ENCODE peak calls at places on chromosome X, in eight cellular contexts. One of them, this sample, is unnamed.
A peak's percentile ranks its signal among the peaks of the same experiment; 100 is the strongest.

GRCh38 chrX:7941390-7942042 is 14.3 kb upstream of the PNPLA4 start:
- DNase-seq in fibroblast of lung: peak; percentile 5
- DNase-seq in mesendoderm: peak; percentile 31
- DNase-seq in CD8-positive, alpha-beta memory T cell: no peak
- DNase-seq in CD8-positive, alpha-beta T cell: no peak
- DNase-seq in tibial artery: no peak
- DNase-seq in IMR-90: peak; percentile 7
- DNase-seq in upper lobe of right lung: no peak
- DNase-seq in this sample: no peak

GRCh38 chrX:130575831-130576404 is 174.1 kb downstream of the RBMX2 start:
- DNase-seq in IMR-90: peak; percentile 33
- DNase-seq in upper lobe of right lung: peak; percentile 48
- DNase-seq in tibial artery: peak; percentile 20
- DNase-seq in CD8-positive, alpha-beta T cell: no peak
- DNase-seq in fibroblast of lung: peak; percentile 54
- DNase-seq in CD8-positive, alpha-beta memory T cell: peak; percentile 1
- DNase-seq in mesendoderm: peak; percentile 40
- DNase-seq in this sample: no peak

GRCh38 chrX:33211356-33212254 is at the start of gene DMD:
- DNase-seq in CD8-positive, alpha-beta T cell: no peak
- DNase-seq in CD8-positive, alpha-beta memory T cell: no peak
- DNase-seq in mesendoderm: peak; percentile 55
- DNase-seq in IMR-90: peak; percentile 84
- DNase-seq in upper lobe of right lung: no peak
- DNase-seq in fibroblast of lung: peak; percentile 88
- DNase-seq in tibial artery: peak; percentile 48
- DNase-seq in this sample: no peak

GRCh38 chrX:121000589-121000988 is 15.0 kb upstream of the CT47A1 start:
- DNase-seq in CD8-positive, alpha-beta memory T cell: no peak
- DNase-seq in upper lobe of right lung: no peak
- DNase-seq in fibroblast of lung: no peak
- DNase-seq in CD8-positive, alpha-beta T cell: no peak
- DNase-seq in IMR-90: no peak
- DNase-seq in mesendoderm: peak; percentile 36
- DNase-seq in tibial artery: no peak
- DNase-seq in this sample: no peak

GRCh38 chrX:41796577-41796976 is 72.6 kb downstream of the GPR82 start:
- DNase-seq in CD8-positive, alpha-beta memory T cell: no peak
- DNase-seq in tibial artery: no peak
- DNase-seq in upper lobe of right lung: no peak
- DNase-seq in IMR-90: no peak
- DNase-seq in fibroblast of lung: no peak
- DNase-seq in CD8-positive, alpha-beta T cell: no peak
- DNase-seq in mesendoderm: no peak
- DNase-seq in this sample: no peak

GRCh38 chrX:68832516-68833447 is 4.0 kb downstream of the EFNB1 start:
- DNase-seq in upper lobe of right lung: no peak
- DNase-seq in IMR-90: no peak
- DNase-seq in fibroblast of lung: no peak
- DNase-seq in CD8-positive, alpha-beta T cell: no peak
- DNase-seq in tibial artery: no peak
- DNase-seq in CD8-positive, alpha-beta memory T cell: no peak
- DNase-seq in mesendoderm: no peak
- DNase-seq in this sample: no peak

GRCh38 chrX:151699746-151700145 is 4.5 kb downstream of the PRRG3 start:
- DNase-seq in tibial artery: no peak
- DNase-seq in IMR-90: no peak
- DNase-seq in CD8-positive, alpha-beta memory T cell: no peak
- DNase-seq in upper lobe of right lung: no peak
- DNase-seq in CD8-positive, alpha-beta T cell: no peak
- DNase-seq in mesendoderm: no peak
- DNase-seq in fibroblast of lung: no peak
- DNase-seq in this sample: no peak

GRCh38 chrX:20265221-20265725 is 1.4 kb downstream of the RPS6KA3 start:
- DNase-seq in fibroblast of lung: peak; percentile 71
- DNase-seq in CD8-positive, alpha-beta memory T cell: peak; percentile 41
- DNase-seq in upper lobe of right lung: peak; percentile 82
- DNase-seq in IMR-90: peak; percentile 89
- DNase-seq in mesendoderm: peak; percentile 73
- DNase-seq in tibial artery: peak; percentile 55
- DNase-seq in CD8-positive, alpha-beta T cell: peak; percentile 66
- DNase-seq in this sample: peak; percentile 32

GRCh38 chrX:72060196-72060974 is 71.3 kb downstream of the RTL5 start:
- DNase-seq in tibial artery: peak; percentile 42
- DNase-seq in CD8-positive, alpha-beta T cell: no peak
- DNase-seq in mesendoderm: peak; percentile 79
- DNase-seq in fibroblast of lung: no peak
- DNase-seq in IMR-90: peak; percentile 5
- DNase-seq in CD8-positive, alpha-beta memory T cell: no peak
- DNase-seq in upper lobe of right lung: no peak
- DNase-seq in this sample: no peak

GRCh38 chrX:107805179-107805578 is 20.5 kb upstream of the MID2 start:
- DNase-seq in IMR-90: no peak
- DNase-seq in mesendoderm: no peak
- DNase-seq in tibial artery: no peak
- DNase-seq in CD8-positive, alpha-beta memory T cell: no peak
- DNase-seq in fibroblast of lung: no peak
- DNase-seq in CD8-positive, alpha-beta T cell: no peak
- DNase-seq in upper lobe of right lung: no peak
- DNase-seq in this sample: no peak

GRCh38 chrX:69539437-69539836 is 35.3 kb downstream of the NALF2 start:
- DNase-seq in IMR-90: no peak
- DNase-seq in mesendoderm: no peak
- DNase-seq in CD8-positive, alpha-beta memory T cell: no peak
- DNase-seq in upper lobe of right lung: no peak
- DNase-seq in tibial artery: no peak
- DNase-seq in CD8-positive, alpha-beta T cell: no peak
- DNase-seq in fibroblast of lung: no peak
- DNase-seq in this sample: no peak

GRCh38 chrX:120604359-120604782 is 470 bp downstream of the MCTS1 start:
- DNase-seq in tibial artery: no peak
- DNase-seq in CD8-positive, alpha-beta memory T cell: peak; percentile 8
- DNase-seq in fibroblast of lung: peak; percentile 56
- DNase-seq in upper lobe of right lung: no peak
- DNase-seq in mesendoderm: peak; percentile 4
- DNase-seq in IMR-90: peak; percentile 33
- DNase-seq in CD8-positive, alpha-beta T cell: peak; percentile 57
- DNase-seq in this sample: no peak

GRCh38 chrX:26845051-26845450 is 618.1 kb downstream of the PPP4R3C start:
- DNase-seq in mesendoderm: no peak
- DNase-seq in tibial artery: no peak
- DNase-seq in IMR-90: no peak
- DNase-seq in fibroblast of lung: peak; percentile 84
- DNase-seq in upper lobe of right lung: no peak
- DNase-seq in CD8-positive, alpha-beta T cell: no peak
- DNase-seq in CD8-positive, alpha-beta memory T cell: no peak
- DNase-seq in this sample: no peak

GRCh38 chrX:115058276-115058675 is 40.9 kb upstream of the IL13RA2 start:
- DNase-seq in tibial artery: no peak
- DNase-seq in mesendoderm: no peak
- DNase-seq in upper lobe of right lung: no peak
- DNase-seq in fibroblast of lung: peak; percentile 92
- DNase-seq in CD8-positive, alpha-beta T cell: no peak
- DNase-seq in CD8-positive, alpha-beta memory T cell: no peak
- DNase-seq in IMR-90: peak; percentile 91
- DNase-seq in this sample: no peak

GRCh38 chrX:77528034-77528433 is 80.8 kb downstream of the FGF16 start:
- DNase-seq in mesendoderm: no peak
- DNase-seq in upper lobe of right lung: no peak
- DNase-seq in tibial artery: no peak
- DNase-seq in fibroblast of lung: no peak
- DNase-seq in IMR-90: no peak
- DNase-seq in CD8-positive, alpha-beta memory T cell: no peak
- DNase-seq in CD8-positive, alpha-beta T cell: no peak
- DNase-seq in this sample: no peak

GRCh38 chrX:54811301-54811885 is 3.8 kb downstream of the MAGED2 start:
- DNase-seq in upper lobe of right lung: no peak
- DNase-seq in tibial artery: no peak
- DNase-seq in fibroblast of lung: no peak
- DNase-seq in CD8-positive, alpha-beta memory T cell: no peak
- DNase-seq in CD8-positive, alpha-beta T cell: no peak
- DNase-seq in mesendoderm: no peak
- DNase-seq in IMR-90: no peak
- DNase-seq in this sample: no peak

GRCh38 chrX:48942895-48943294 is 14.5 kb downstream of the OTUD5 start:
- DNase-seq in mesendoderm: no peak
- DNase-seq in upper lobe of right lung: no peak
- DNase-seq in tibial artery: no peak
- DNase-seq in IMR-90: no peak
- DNase-seq in fibroblast of lung: no peak
- DNase-seq in CD8-positive, alpha-beta T cell: no peak
- DNase-seq in CD8-positive, alpha-beta memory T cell: no peak
- DNase-seq in this sample: no peak

GRCh38 chrX:15714529-15714928 is 23.5 kb upstream of the CA5B start:
- DNase-seq in CD8-positive, alpha-beta memory T cell: no peak
- DNase-seq in mesendoderm: no peak
- DNase-seq in upper lobe of right lung: no peak
- DNase-seq in tibial artery: peak; percentile 19
- DNase-seq in IMR-90: no peak
- DNase-seq in CD8-positive, alpha-beta T cell: no peak
- DNase-seq in fibroblast of lung: no peak
- DNase-seq in this sample: no peak

GRCh38 chrX:45358417-45358816 is 157.7 kb upstream of the DIPK2B start:
- DNase-seq in mesendoderm: no peak
- DNase-seq in CD8-positive, alpha-beta T cell: no peak
- DNase-seq in fibroblast of lung: no peak
- DNase-seq in tibial artery: no peak
- DNase-seq in upper lobe of right lung: no peak
- DNase-seq in CD8-positive, alpha-beta memory T cell: no peak
- DNase-seq in IMR-90: no peak
- DNase-seq in this sample: no peak

GRCh38 chrX:71846429-71846828 is 64.2 kb upstream of the NHSL2 start:
- DNase-seq in CD8-positive, alpha-beta T cell: no peak
- DNase-seq in fibroblast of lung: peak; percentile 37
- DNase-seq in CD8-positive, alpha-beta memory T cell: no peak
- DNase-seq in tibial artery: no peak
- DNase-seq in mesendoderm: peak; percentile 2
- DNase-seq in IMR-90: peak; percentile 73
- DNase-seq in upper lobe of right lung: no peak
- DNase-seq in this sample: no peak

GRCh38 chrX:33434256-33435092 is 223.1 kb upstream of the DMD start:
- DNase-seq in IMR-90: peak; percentile 37
- DNase-seq in mesendoderm: peak; percentile 76
- DNase-seq in CD8-positive, alpha-beta memory T cell: no peak
- DNase-seq in fibroblast of lung: peak; percentile 60
- DNase-seq in tibial artery: peak; percentile 25
- DNase-seq in upper lobe of right lung: no peak
- DNase-seq in CD8-positive, alpha-beta T cell: no peak
- DNase-seq in this sample: peak; percentile 16

GRCh38 chrX:38048886-38049285 is 42.5 kb downstream of the SYTL5 start:
- DNase-seq in tibial artery: no peak
- DNase-seq in CD8-positive, alpha-beta T cell: no peak
- DNase-seq in upper lobe of right lung: no peak
- DNase-seq in CD8-positive, alpha-beta memory T cell: no peak
- DNase-seq in IMR-90: no peak
- DNase-seq in mesendoderm: no peak
- DNase-seq in fibroblast of lung: no peak
- DNase-seq in this sample: no peak
- H3K27me3 ChIP-seq in tibial artery: no peaks in the 10 kb centered on the region
- H3K27me3 ChIP-seq in CD8-positive, alpha-beta T cell: no peaks in the 10 kb centered on the region
- H3K27me3 ChIP-seq in upper lobe of right lung: no peaks in the 10 kb centered on the region
- H3K27me3 ChIP-seq in CD8-positive, alpha-beta memory T cell: no peaks in the 10 kb centered on the region
- H3K27me3 ChIP-seq in IMR-90: no peaks in the 10 kb centered on the region
- H3K27me3 ChIP-seq in mesendoderm: no peaks in the 10 kb centered on the region
- H3K27me3 ChIP-seq in fibroblast of lung: no peaks in the 10 kb centered on the region
- H3K27me3 ChIP-seq in this sample: no peaks in the 10 kb centered on the region

GRCh38 chrX:135988245-135988644 is 3.0 kb downstream of the SLC9A6 start:
- DNase-seq in CD8-positive, alpha-beta memory T cell: no peak
- DNase-seq in IMR-90: no peak
- DNase-seq in mesendoderm: no peak
- DNase-seq in fibroblast of lung: no peak
- DNase-seq in upper lobe of right lung: no peak
- DNase-seq in tibial artery: no peak
- DNase-seq in CD8-positive, alpha-beta T cell: no peak
- DNase-seq in this sample: no peak

GRCh38 chrX:135985123-135985973 is at the start of gene SLC9A6:
- DNase-seq in mesendoderm: peak; percentile 69
- DNase-seq in IMR-90: peak; percentile 17
- DNase-seq in fibroblast of lung: peak; percentile 37
- DNase-seq in upper lobe of right lung: peak; percentile 90
- DNase-seq in CD8-positive, alpha-beta T cell: peak; percentile 69
- DNase-seq in tibial artery: peak; percentile 56
- DNase-seq in CD8-positive, alpha-beta memory T cell: peak; percentile 65
- DNase-seq in this sample: peak; percentile 55

GRCh38 chrX:135982860-135983259 is 2.4 kb upstream of the SLC9A6 start:
- DNase-seq in tibial artery: no peak
- DNase-seq in mesendoderm: peak; percentile 3
- DNase-seq in upper lobe of right lung: no peak
- DNase-seq in fibroblast of lung: no peak
- DNase-seq in IMR-90: peak; percentile 50
- DNase-seq in CD8-positive, alpha-beta memory T cell: no peak
- DNase-seq in CD8-positive, alpha-beta T cell: no peak
- DNase-seq in this sample: no peak

GRCh38 chrX:135984220-135984619 is 1.0 kb upstream of the SLC9A6 start:
- DNase-seq in CD8-positive, alpha-beta T cell: no peak
- DNase-seq in CD8-positive, alpha-beta memory T cell: no peak
- DNase-seq in upper lobe of right lung: no peak
- DNase-seq in tibial artery: no peak
- DNase-seq in IMR-90: no peak
- DNase-seq in fibroblast of lung: no peak
- DNase-seq in mesendoderm: no peak
- DNase-seq in this sample: no peak

DNA sequence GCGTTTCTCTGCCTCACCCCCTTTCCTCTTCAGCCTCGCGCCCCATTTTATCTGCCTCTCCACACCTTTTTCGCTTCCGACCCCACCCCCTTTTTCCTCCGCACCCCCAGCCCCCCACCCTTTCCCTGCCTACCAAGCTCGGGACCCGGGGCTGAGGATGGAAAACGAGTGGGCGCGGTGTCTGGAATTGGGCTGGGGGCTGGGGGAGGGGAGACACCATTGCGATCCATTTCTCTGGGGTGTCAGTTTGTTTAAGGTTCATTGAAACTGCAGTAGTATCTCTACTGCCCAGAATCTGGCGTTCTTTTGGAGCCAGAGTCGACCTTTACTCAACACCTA is 708 bp downstream of the SLC9A6 start:
- DNase-seq in IMR-90: no peak
- DNase-seq in CD8-positive, alpha-beta memory T cell: no peak
- DNase-seq in upper lobe of right lung: no peak
- DNase-seq in mesendoderm: no peak
- DNase-seq in fibroblast of lung: no peak
- DNase-seq in CD8-positive, alpha-beta T cell: no peak
- DNase-seq in tibial artery: no peak
- DNase-seq in this sample: no peak
- H3K27ac ChIP-seq in IMR-90: peak overlapping the region; percentile 11
- H3K27ac ChIP-seq in CD8-positive, alpha-beta memory T cell: peak overlapping the region; percentile 67
- H3K27ac ChIP-seq in upper lobe of right lung: peak overlapping the region; percentile 76
- H3K27ac ChIP-seq in mesendoderm: no peak overlapping the region
- H3K27ac ChIP-seq in fibroblast of lung: peak overlapping the region; percentile 68
- H3K27ac ChIP-seq in CD8-positive, alpha-beta T cell: peak overlapping the region; percentile 64
- H3K27ac ChIP-seq in tibial artery: peak overlapping the region; percentile 81
- H3K27ac ChIP-seq in this sample: peak overlapping the region; percentile 70

GRCh38 chrX:137568741-137569469 is 3.0 kb downstream of the ZIC3 start:
- DNase-seq in upper lobe of right lung: no peak
- DNase-seq in CD8-positive, alpha-beta T cell: no peak
- DNase-seq in mesendoderm: peak; percentile 43
- DNase-seq in tibial artery: no peak
- DNase-seq in CD8-positive, alpha-beta memory T cell: no peak
- DNase-seq in fibroblast of lung: no peak
- DNase-seq in IMR-90: no peak
- DNase-seq in this sample: no peak
- H3K27me3 ChIP-seq in upper lobe of right lung: peaks cover 71% of the 10 kb centered on the region
- H3K27me3 ChIP-seq in CD8-positive, alpha-beta T cell: peaks cover 15% of the 10 kb centered on the region
- H3K27me3 ChIP-seq in mesendoderm: no peaks in the 10 kb centered on the region
- H3K27me3 ChIP-seq in tibial artery: peaks cover 69% of the 10 kb centered on the region
- H3K27me3 ChIP-seq in CD8-positive, alpha-beta memory T cell: no peaks in the 10 kb centered on the region
- H3K27me3 ChIP-seq in fibroblast of lung: peaks cover 10% of the 10 kb centered on the region
- H3K27me3 ChIP-seq in IMR-90: peaks cover 26% of the 10 kb centered on the region
- H3K27me3 ChIP-seq in this sample: peaks cover 77% of the 10 kb centered on the region

GRCh38 chrX:154542723-154543424 is 3.8 kb downstream of the G6PD start:
- DNase-seq in fibroblast of lung: no peak
- DNase-seq in CD8-positive, alpha-beta T cell: peak; percentile 31
- DNase-seq in mesendoderm: no peak
- DNase-seq in tibial artery: no peak
- DNase-seq in CD8-positive, alpha-beta memory T cell: peak; percentile 6
- DNase-seq in IMR-90: no peak
- DNase-seq in upper lobe of right lung: peak; percentile 81
- DNase-seq in this sample: no peak
- H3K27ac ChIP-seq in fibroblast of lung: peak overlapping the region; percentile 96
- H3K27ac ChIP-seq in CD8-positive, alpha-beta T cell: peak overlapping the region; percentile 50
- H3K27ac ChIP-seq in mesendoderm: no peak overlapping the region
- H3K27ac ChIP-seq in tibial artery: peak overlapping the region; percentile 92
- H3K27ac ChIP-seq in CD8-positive, alpha-beta memory T cell: peak overlapping the region; percentile 78
- H3K27ac ChIP-seq in IMR-90: peak overlapping the region; percentile 97
- H3K27ac ChIP-seq in upper lobe of right lung: peak overlapping the region; percentile 83
- H3K27ac ChIP-seq in this sample: peak overlapping the region; percentile 21

This sample was measured in CD4-positive, alpha-beta T cell.